ENCODE peak calls at places on chromosomes 6 and 20, in ten cellular contexts. W is activated naive CD8-positive, alpha-beta T cell treated with anti-CD3 and anti-CD28 coated beads, Interleukin-2, amount 50 U/mL, for 24 hours; K is HTR-8/SVneo; F is stimulated activated CD4-positive, alpha-beta T cell treated with anti-CD3 and anti-CD28 coated beads, Interleukin-1b, Interleukin-23, amount 100 ng/mL, for 1 hour; A is COR-L47; S is fibroblast of villous mesenchyme; G is mesothelial cell of epicardium; B is T-helper 2 cell; I is nephron progenitor cell; E is osteoblast. N is an unnamed sample.
A peak's percentile ranks its signal among the peaks of the same experiment; 100 is the strongest.

GRCh38 chr20:17871861-17872260 is 96.7 kb downstream of the SNX5 start:
- DNase-seq in W (no peak), K (no peak), F (no peak), A (no peak), S (no peak), G (no peak), B (no peak), I (no peak), E (no peak), N (no peak)

GRCh38 chr6:167559675-167560479 is 235.0 kb downstream of the TTLL2 start:
- DNase-seq in W (no peak), K (no peak), F (no peak), A (no peak), S (no peak), G (no peak), B (no peak), I (peak; percentile 38), E (no peak), N (no peak)

GRCh38 chr20:24651171-24651972 is 181.9 kb downstream of the SYNDIG1 start:
- DNase-seq in W (no peak), K (peak; percentile 44), F (no peak), A (no peak), S (peak; percentile 91), G (no peak), B (no peak), I (no peak), E (peak; percentile 86), N (no peak)

GRCh38 chr6:149150301-149150700 is 167.2 kb upstream of the TAB2 start:
- DNase-seq in W (no peak), K (no peak), F (no peak), A (no peak), S (no peak), G (no peak), B (no peak), I (no peak), E (no peak), N (no peak)

GRCh38 chr6:45504947-45505346 is 127.2 kb upstream of the SUPT3H start:
- DNase-seq in W (no peak), K (peak; percentile 63), F (no peak), A (peak; percentile 7), S (peak; percentile 96), G (no peak), B (no peak), I (peak; percentile 43), E (peak; percentile 80), N (no peak)

GRCh38 chr20:47334022-47334551 is 22.4 kb downstream of the ZMYND8 start:
- DNase-seq in W (no peak), K (peak; percentile 95), F (no peak), A (no peak), S (peak; percentile 98), G (no peak), B (no peak), I (no peak), E (peak; percentile 84), N (peak; percentile 18)

GRCh38 chr6:149559389-149559788 is 6.8 kb upstream of the GINM1 start:
- DNase-seq in W (no peak), K (no peak), F (no peak), A (no peak), S (no peak), G (no peak), B (no peak), I (no peak), E (no peak), N (no peak)

GRCh38 chr6:56890683-56891429 is 64.1 kb upstream of the BEND6 start:
- DNase-seq in W (no peak), K (peak; percentile 59), F (no peak), A (no peak), S (peak; percentile 88), G (no peak), B (no peak), I (no peak), E (peak; percentile 93), N (no peak)

GRCh38 chr6:140636698-140637402 is 1262.4 kb upstream of the CITED2 start:
- DNase-seq in W (no peak), K (no peak), F (no peak), A (no peak), S (no peak), G (no peak), B (no peak), I (no peak), E (peak; percentile 31), N (no peak)

GRCh38 chr6:36126553-36127458 is 3.5 kb upstream of the MAPK13 start:
- DNase-seq in W (no peak), K (no peak), F (no peak), A (no peak), S (peak; percentile 34), G (no peak), B (no peak), I (no peak), E (peak; percentile 83), N (no peak)

GRCh38 chr20:38217791-38218565 is 42.6 kb downstream of the KIAA1755 start:
- DNase-seq in W (no peak), K (peak; percentile 98), F (no peak), A (no peak), S (peak; percentile 92), G (no peak), B (no peak), I (no peak), E (peak; percentile 99), N (no peak)

GRCh38 chr6:153568601-153569000 is 437.5 kb upstream of the RGS17 start:
- DNase-seq in W (no peak), K (peak; percentile 10), F (no peak), A (no peak), S (peak; percentile 18), G (no peak), B (no peak), I (no peak), E (no peak), N (no peak)

GRCh38 chr6:109612268-109612667 is 78.7 kb downstream of the AK9 start:
- DNase-seq in W (no peak), K (no peak), F (no peak), A (no peak), S (no peak), G (no peak), B (no peak), I (no peak), E (no peak), N (no peak)

GRCh38 chr6:7424967-7425807 is 35.6 kb downstream of the RIOK1 start:
- DNase-seq in W (no peak), K (peak; percentile 67), F (no peak), A (peak; percentile 56), S (peak; percentile 59), G (no peak), B (no peak), I (no peak), E (peak; percentile 94), N (no peak)

GRCh38 chr6:168671028-168671862 is 230.3 kb downstream of the SMOC2 start:
- DNase-seq in W (no peak), K (no peak), F (no peak), A (no peak), S (no peak), G (no peak), B (no peak), I (no peak), E (no peak), N (no peak)

GRCh38 chr20:32997431-32997830 is 6.8 kb downstream of the SUN5 start:
- DNase-seq in W (no peak), K (no peak), F (no peak), A (no peak), S (no peak), G (no peak), B (no peak), I (no peak), E (no peak), N (no peak)

GRCh38 chr6:43708857-43709653 is 21.5 kb upstream of the MRPS18A start:
- DNase-seq in W (no peak), K (no peak), F (no peak), A (no peak), S (peak; percentile 97), G (no peak), B (no peak), I (no peak), E (peak; percentile 88), N (no peak)

GRCh38 chr6:28589234-28589951 is 63.7 kb downstream of the GPX5 start:
- DNase-seq in W (peak; percentile 67), K (peak; percentile 38), F (no peak), A (peak; percentile 88), S (peak; percentile 80), G (peak; percentile 64), B (no peak), I (peak; percentile 70), E (peak; percentile 81), N (no peak)

GRCh38 chr6:36131517-36132220 is 1.4 kb downstream of the MAPK13 start:
- DNase-seq in W (peak; percentile 54), K (peak; percentile 65), F (no peak), A (peak; percentile 31), S (peak; percentile 92), G (no peak), B (no peak), I (no peak), E (peak; percentile 93), N (no peak)

GRCh38 chr6:48474764-48475674 is 364.0 kb upstream of the PTCHD4 start:
- DNase-seq in W (no peak), K (no peak), F (no peak), A (no peak), S (no peak), G (no peak), B (no peak), I (no peak), E (peak; percentile 5), N (no peak)

GRCh38 chr6:29666826-29667130 is 9.9 kb downstream of the MOG start:
- DNase-seq in W (no peak), K (no peak), F (no peak), A (no peak), S (no peak), G (no peak), B (no peak), I (no peak), E (no peak), N (no peak)

GRCh38 chr20:7790189-7790588 is 150.1 kb downstream of the HAO1 start:
- DNase-seq in W (no peak), K (no peak), F (no peak), A (no peak), S (no peak), G (no peak), B (no peak), I (no peak), E (no peak), N (no peak)

GRCh38 chr6:133355922-133356321 is 114.8 kb downstream of the EYA4 start:
- DNase-seq in W (no peak), K (no peak), F (no peak), A (no peak), S (no peak), G (no peak), B (no peak), I (no peak), E (no peak), N (no peak)

GRCh38 chr20:57930328-57930727 is 220.5 kb upstream of the PMEPA1 start:
- DNase-seq in W (no peak), K (no peak), F (no peak), A (peak; percentile 99), S (no peak), G (no peak), B (no peak), I (no peak), E (no peak), N (no peak)

GRCh38 chr20:52457826-52458225 is 266.2 kb upstream of the ZFP64 start:
- DNase-seq in W (no peak), K (no peak), F (no peak), A (no peak), S (no peak), G (no peak), B (no peak), I (no peak), E (no peak), N (no peak)

GRCh38 chr6:19380287-19380686 is 456.9 kb upstream of the ID4 start:
- DNase-seq in W (no peak), K (peak; percentile 23), F (no peak), A (no peak), S (peak; percentile 45), G (no peak), B (no peak), I (no peak), E (peak; percentile 22), N (no peak)

GRCh38 chr20:9075264-9076095 is 6.6 kb downstream of the PLCB4 start:
- DNase-seq in W (no peak), K (no peak), F (no peak), A (no peak), S (peak; percentile 37), G (no peak), B (no peak), I (no peak), E (no peak), N (no peak)

GRCh38 chr6:33950891-33951889 is 147.4 kb upstream of the MLN start:
- DNase-seq in W (no peak), K (no peak), F (no peak), A (no peak), S (no peak), G (no peak), B (no peak), I (no peak), E (no peak), N (no peak)